ENCODE peak calls at places on chromosomes 6 and 20, in six cellular contexts. C is lower lobe of right lung, J is endothelial cell of umbilical vein, P is GM23338, V is fibroblast of lung, N is GM12878. K is an unnamed sample.

GRCh38 chr20:57633945-57634491 is 13.8 kb upstream of the ZBP1 start:
- DNase-seq in P (no peak), C (no peak), J (no peak), V (no peak), N (no peak), K (no peak)

GRCh38 chr20:16222859-16223411 is 350.3 kb downstream of the KIF16B start:
- DNase-seq in P (no peak), N (no peak), C (no peak), J (no peak), V (no peak), K (no peak)

GRCh38 chr6:36556281-36556680 is 9.0 kb upstream of the STK38 start:
- DNase-seq in C (no peak), N (no peak), V (no peak), J (no peak), P (no peak), K (no peak)

GRCh38 chr20:18857640-18858039 is 44.1 kb downstream of the SCP2D1 start:
- DNase-seq in N (no peak), V (no peak), C (no peak), J (no peak), P (no peak), K (peak; percentile 68)

GRCh38 chr6:82781805-82782204 is 283.8 kb downstream of the UBE3D start:
- DNase-seq in P (no peak), V (no peak), C (no peak), N (no peak), J (no peak), K (no peak)

GRCh38 chr6:167791036-167791779 is 35.5 kb upstream of the AFDN start:
- DNase-seq in V (no peak), J (no peak), N (no peak), P (no peak), C (no peak), K (peak; percentile 76)

GRCh38 chr6:306641-307061 is 14.4 kb downstream of the DUSP22 start:
- DNase-seq in C (no peak), V (no peak), J (no peak), P (no peak), N (no peak), K (no peak)

GRCh38 chr6:75932067-75932466 is 140.4 kb downstream of the IMPG1 start:
- DNase-seq in N (no peak), C (no peak), J (peak; percentile 45), V (peak; percentile 17), P (peak; percentile 86), K (peak; percentile 19)

GRCh38 chr6:75436869-75437268 is 56.7 kb downstream of the FILIP1 start:
- DNase-seq in P (no peak), V (no peak), C (no peak), N (no peak), J (no peak), K (no peak)

GRCh38 chr6:46254331-46254730 is 83.6 kb upstream of the ENPP5 start:
- DNase-seq in P (no peak), J (no peak), N (no peak), V (no peak), C (no peak), K (no peak)

GRCh38 chr6:133890941-133891813 is 2.3 kb downstream of the TCF21 start:
- DNase-seq in J (peak; percentile 44), N (no peak), C (peak; percentile 51), P (peak; percentile 80), V (peak; percentile 81), K (peak; percentile 26)

GRCh38 chr20:19867074-19867473 is 109.0 kb downstream of the RIN2 start:
- DNase-seq in C (no peak), V (peak; percentile 87), P (no peak), N (no peak), J (no peak), K (peak; percentile 74)

GRCh38 chr6:26312501-26313390 is 52.3 kb upstream of the BTN3A2 start:
- DNase-seq in P (peak; percentile 84), C (peak; percentile 72), N (no peak), J (peak; percentile 83), V (peak; percentile 86), K (peak; percentile 87)

GRCh38 chr6:17281100-17281496 is at the start of gene RBM24:
- DNase-seq in J (peak; percentile 57), P (peak; percentile 80), C (peak; percentile 70), N (no peak), V (peak; percentile 82), K (peak; percentile 38)

GRCh38 chr20:9550283-9550682 is 35.9 kb downstream of the LAMP5 start:
- DNase-seq in J (no peak), P (no peak), N (no peak), C (no peak), V (no peak), K (no peak)

GRCh38 chr6:97198181-97198580 is 84.8 kb downstream of the MMS22L start:
- DNase-seq in N (no peak), V (no peak), C (no peak), J (no peak), P (no peak), K (no peak)

GRCh38 chr6:137734875-137735182 is 132.2 kb upstream of the TNFAIP3 start:
- DNase-seq in V (peak; percentile 83), P (no peak), C (no peak), N (no peak), J (no peak), K (no peak)

GRCh38 chr6:12343440-12344162 is 53.4 kb downstream of the EDN1 start:
- DNase-seq in P (no peak), N (no peak), J (peak; percentile 18), V (no peak), C (no peak), K (no peak)

GRCh38 chr20:63118786-63119450 is 97.0 kb downstream of the YTHDF1 start:
- DNase-seq in J (no peak), N (no peak), P (no peak), C (peak; percentile 34), V (no peak), K (no peak)

GRCh38 chr6:54335871-54336270 is 27.6 kb downstream of the TINAG start:
- DNase-seq in J (peak; percentile 99), P (peak; percentile 34), V (peak; percentile 95), N (no peak), C (no peak), K (peak; percentile 98)

GRCh38 chr20:4160761-4161305 is 145.5 kb upstream of the RNF24 start:
- DNase-seq in P (peak; percentile 39), J (no peak), V (peak; percentile 77), N (no peak), C (peak; percentile 57), K (peak; percentile 66)

GRCh38 chr6:90411292-90411781 is 114.7 kb upstream of the BACH2 start:
- DNase-seq in V (peak; percentile 26), C (no peak), J (no peak), P (peak; percentile 41), N (peak; percentile 59), K (peak; percentile 99)

GRCh38 chr20:10462516-10462915 is 27.4 kb downstream of the SLX4IP start:
- DNase-seq in V (no peak), N (no peak), J (peak; percentile 48), C (no peak), P (no peak), K (no peak)

GRCh38 chr6:163147988-163148387 is 266.5 kb upstream of the QKI start:
- DNase-seq in C (no peak), V (no peak), J (no peak), N (no peak), P (peak; percentile 18), K (no peak)

DNA sequence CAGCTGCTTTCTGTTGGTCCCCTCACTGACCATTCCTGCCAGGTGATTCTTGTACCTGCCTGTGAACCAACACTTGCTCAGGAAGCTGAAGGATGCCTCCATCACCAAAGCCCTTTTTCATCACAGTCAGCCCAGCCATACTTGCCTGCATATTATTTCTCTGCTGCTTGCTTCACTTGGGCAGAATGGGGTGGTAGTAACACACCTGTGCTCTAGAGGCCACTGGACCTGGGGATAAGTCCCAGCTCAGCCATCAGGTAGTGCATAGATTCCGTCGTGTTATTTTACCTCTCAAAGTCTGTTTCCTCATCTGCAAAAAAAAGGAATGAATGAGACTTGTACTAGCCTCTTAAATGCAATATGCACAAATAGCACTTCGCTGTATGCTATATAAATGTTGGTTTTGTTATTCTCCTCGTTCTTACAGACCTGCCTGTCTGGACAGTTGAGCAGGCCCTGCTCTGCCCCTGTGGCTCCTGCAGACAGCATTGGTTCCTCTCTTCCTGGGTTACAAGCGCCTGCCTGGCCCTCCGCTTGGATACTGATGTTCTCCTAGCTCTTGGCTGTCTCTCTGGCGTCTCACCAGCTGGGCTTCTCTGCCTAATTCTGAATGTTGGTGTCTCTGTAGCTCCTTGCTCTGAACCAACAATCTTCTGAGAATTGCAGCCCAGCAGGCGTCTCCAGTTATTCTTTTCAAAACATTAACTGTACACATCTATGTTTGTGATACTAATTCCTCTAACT is 151.8 kb downstream of the UNC5CL start:
- DNase-seq in P (peak; percentile 25), J (no peak), N (no peak), C (no peak), V (no peak), K (no peak)
- TF ChIP-seq CTCF in P (no peak), J (no peak), N (no peak), C (no peak), V (no peak), K (no peak)

GRCh38 chr20:37898301-37899104 is 4.4 kb upstream of the VSTM2L start:
- DNase-seq in J (no peak), V (no peak), C (no peak), P (no peak), N (no peak), K (peak; percentile 78)

GRCh38 chr20:37894454-37894853 is 8.5 kb upstream of the VSTM2L start:
- DNase-seq in V (no peak), J (no peak), C (no peak), P (no peak), N (no peak), K (no peak)

GRCh38 chr20:37893566-37894241 is 9.2 kb upstream of the VSTM2L start:
- DNase-seq in C (no peak), P (no peak), N (no peak), V (no peak), J (no peak), K (no peak)

GRCh38 chr20:37899105-37900045 is 3.6 kb upstream of the VSTM2L start:
- DNase-seq in C (no peak), N (no peak), V (no peak), P (no peak), J (no peak), K (peak; percentile 59)

DNA sequence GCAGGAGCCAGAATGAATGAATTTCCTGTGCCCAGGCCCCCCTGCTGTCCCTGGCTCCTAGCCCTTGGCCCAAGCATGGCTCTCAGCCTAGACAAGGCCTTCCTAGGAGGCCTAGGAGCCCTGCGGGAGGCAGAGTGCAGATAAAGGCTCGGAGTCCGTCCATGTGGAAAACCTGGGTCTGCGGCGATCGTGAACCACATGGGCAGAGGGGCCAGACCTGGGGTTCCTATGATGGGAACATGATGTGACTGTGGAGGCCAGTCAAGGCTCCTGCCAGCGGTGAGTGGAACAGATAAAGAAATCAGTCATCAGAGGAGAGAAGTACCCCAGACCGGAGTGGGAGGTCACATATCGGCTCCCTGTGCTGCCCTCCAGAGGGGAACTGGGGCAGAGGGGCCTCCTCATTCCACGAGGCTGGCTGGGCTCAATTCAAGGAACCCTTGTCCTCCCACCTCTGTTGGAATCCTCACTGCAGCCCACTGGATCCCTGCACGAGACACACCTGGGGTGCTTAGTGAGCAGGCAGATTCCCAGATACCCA is 5.8 kb upstream of the VSTM2L start:
- DNase-seq in J (no peak), C (no peak), N (no peak), P (peak; percentile 75), V (no peak), K (no peak)
- H3K27me3 ChIP-seq in J (peaks cover 20% of the 10 kb centered on the region), C (peaks cover 11% of the 10 kb centered on the region), N (no peaks in the 10 kb centered on the region), P (peaks cover 3% of the 10 kb centered on the region), V (peaks cover 23% of the 10 kb centered on the region), K (no peaks in the 10 kb centered on the region)

GRCh38 chr20:51800132-51800721 is 2.1 kb downstream of the SALL4 start:
- DNase-seq in J (peak; percentile 62), V (peak; percentile 39), P (peak; percentile 94), N (no peak), C (peak; percentile 70), K (peak; percentile 26)
- TF ChIP-seq CTCF in J (peak; percentile 95), V (peak; percentile 89), P (peak; percentile 87), N (peak; percentile 84), C (peak; percentile 74), K (peak; percentile 98)

GRCh38 chr6:77463308-77463880 is at the start of gene HTR1B:
- DNase-seq in V (no peak), N (no peak), P (peak; percentile 69), C (peak; percentile 38), J (peak; percentile 58), K (no peak)
- H3K27me3 ChIP-seq in V (peaks cover 27% of the 10 kb centered on the region), N (peaks cover 12% of the 10 kb centered on the region), P (peaks cover 75% of the 10 kb centered on the region), C (peaks cover 51% of the 10 kb centered on the region), J (no peaks in the 10 kb centered on the region), K (peaks cover 13% of the 10 kb centered on the region)

K was measured in bronchial epithelial cell.